ENCODE peak calls at places on chromosomes 16 and 17, in four cellular contexts. U is tibial nerve, R is K562, F is sigmoid colon. A is an unnamed sample. For H3K27me3, the result is how much of the 10 kb centered on the place peaks cover.

GRCh38 chr17:41483991-41484826 is 3.3 kb upstream of the KRT35 start:
- DNase-seq in U (no peak), R (peak), F (no peak), A (no peak)

GRCh38 chr17:45353047-45353446 is 36.2 kb upstream of the MAP3K14 start:
- DNase-seq in U (no peak), R (peak), F (peak), A (no peak)

GRCh38 chr17:44033841-44034408 is 19.2 kb upstream of the TMEM101 start:
- DNase-seq in U (no peak), R (no peak), F (no peak), A (no peak)

GRCh38 chr16:5895137-5895536 is 797.5 kb upstream of the EEF2KMT start:
- DNase-seq in U (no peak), R (no peak), F (no peak), A (no peak)

GRCh38 chr17:38617967-38618760 is 12.4 kb upstream of the SRCIN1 start:
- DNase-seq in U (no peak), R (no peak), F (no peak), A (no peak)

GRCh38 chr17:41645371-41646063 is 21.1 kb upstream of the KRT17 start:
- DNase-seq in U (no peak), R (peak), F (no peak), A (no peak)

GRCh38 chr16:28321700-28322411 is 29.5 kb downstream of the SBK1 start:
- DNase-seq in U (no peak), R (peak), F (no peak), A (no peak)

GRCh38 chr17:73148540-73149334 is 16.1 kb upstream of the SSTR2 start:
- DNase-seq in U (no peak), R (no peak), F (no peak), A (no peak)

GRCh38 chr17:82583720-82584234 is 64.2 kb downstream of the FOXK2 start:
- DNase-seq in U (no peak), R (no peak), F (no peak), A (no peak)

GRCh38 chr16:89764711-89765201 is 43.4 kb downstream of the ZNF276 start:
- DNase-seq in U (peak), R (no peak), F (no peak), A (no peak)

GRCh38 chr16:65429504-65430149 is 307.8 kb upstream of the CDH11 start:
- DNase-seq in U (no peak), R (no peak), F (no peak), A (no peak)

GRCh38 chr17:2928294-2928890 is 132.2 kb downstream of the RAP1GAP2 start:
- DNase-seq in U (no peak), R (no peak), F (no peak), A (no peak)

GRCh38 chr16:66070140-66070887 is 296.2 kb upstream of the CDH5 start:
- DNase-seq in U (peak), R (no peak), F (peak), A (peak)

GRCh38 chr17:62186841-62187240 is 121.8 kb upstream of the MED13 start:
- DNase-seq in U (no peak), R (no peak), F (no peak), A (no peak)

GRCh38 chr17:66414528-66415175 is 112.2 kb downstream of the PRKCA start:
- DNase-seq in U (no peak), R (no peak), F (no peak), A (no peak)

GRCh38 chr16:89378947-89379771 is 111.2 kb downstream of the ANKRD11 start:
- DNase-seq in U (no peak), R (no peak), F (peak), A (no peak)

GRCh38 chr17:50440172-50440837 is 14.3 kb downstream of the ACSF2 start:
- DNase-seq in U (no peak), R (no peak), F (no peak), A (no peak)

GRCh38 chr17:30939059-30939689 is 17.4 kb downstream of the ADAP2 start:
- DNase-seq in U (no peak), R (no peak), F (no peak), A (no peak)

GRCh38 chr17:83080641-83081560 is 1.5 kb downstream of the METRNL start:
- DNase-seq in U (no peak), R (peak), F (no peak), A (no peak)

GRCh38 chr16:87600246-87600645 is 2.1 kb upstream of the JPH3 start:
- DNase-seq in U (no peak), R (no peak), F (no peak), A (no peak)

GRCh38 chr16:87595712-87596111 is 6.6 kb upstream of the JPH3 start:
- DNase-seq in U (no peak), R (no peak), F (no peak), A (no peak)

GRCh38 chr16:87593710-87594258 is 8.5 kb upstream of the JPH3 start:
- DNase-seq in U (no peak), R (no peak), F (no peak), A (no peak)

GRCh38 chr16:87598431-87598830 is 3.9 kb upstream of the JPH3 start:
- DNase-seq in U (no peak), R (no peak), F (no peak), A (no peak)

DNA sequence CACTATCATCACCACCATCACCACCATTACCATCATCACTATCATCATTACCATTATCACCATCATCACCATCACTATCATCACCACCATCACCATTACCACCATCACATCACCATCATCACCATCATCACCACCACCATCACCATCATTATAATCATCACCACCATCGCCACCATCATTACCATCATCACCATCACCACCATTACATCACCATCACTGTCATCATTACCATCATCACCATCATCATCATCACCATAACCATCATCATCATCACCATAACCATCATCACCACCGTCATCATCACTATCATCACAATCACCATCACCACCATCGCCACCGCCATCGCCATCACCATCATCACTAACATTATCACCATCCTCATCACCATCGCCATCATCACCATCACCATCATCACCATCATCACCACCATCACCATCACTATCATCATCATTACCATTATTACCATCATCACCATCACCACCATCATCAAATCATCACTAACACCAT is 4.9 kb upstream of the JPH3 start:
- DNase-seq in U (no peak), R (no peak), F (no peak), A (no peak)
- H3K27me3 ChIP-seq in U (under half), R (under half), F (under half), A (under half)

GRCh38 chr16:80887062-80887461 is 82.7 kb upstream of the CDYL2 start:
- DNase-seq in U (no peak), R (no peak), F (no peak), A (no peak)

GRCh38 chr16:80883816-80884215 is 79.4 kb upstream of the CDYL2 start:
- DNase-seq in U (no peak), R (no peak), F (no peak), A (no peak)

GRCh38 chr16:80883159-80883642 is 78.8 kb upstream of the CDYL2 start:
- DNase-seq in U (no peak), R (no peak), F (no peak), A (no peak)
- TF ChIP-seq EP300 in U (no peak), R (no peak), F (no peak), A (no peak)

DNA sequence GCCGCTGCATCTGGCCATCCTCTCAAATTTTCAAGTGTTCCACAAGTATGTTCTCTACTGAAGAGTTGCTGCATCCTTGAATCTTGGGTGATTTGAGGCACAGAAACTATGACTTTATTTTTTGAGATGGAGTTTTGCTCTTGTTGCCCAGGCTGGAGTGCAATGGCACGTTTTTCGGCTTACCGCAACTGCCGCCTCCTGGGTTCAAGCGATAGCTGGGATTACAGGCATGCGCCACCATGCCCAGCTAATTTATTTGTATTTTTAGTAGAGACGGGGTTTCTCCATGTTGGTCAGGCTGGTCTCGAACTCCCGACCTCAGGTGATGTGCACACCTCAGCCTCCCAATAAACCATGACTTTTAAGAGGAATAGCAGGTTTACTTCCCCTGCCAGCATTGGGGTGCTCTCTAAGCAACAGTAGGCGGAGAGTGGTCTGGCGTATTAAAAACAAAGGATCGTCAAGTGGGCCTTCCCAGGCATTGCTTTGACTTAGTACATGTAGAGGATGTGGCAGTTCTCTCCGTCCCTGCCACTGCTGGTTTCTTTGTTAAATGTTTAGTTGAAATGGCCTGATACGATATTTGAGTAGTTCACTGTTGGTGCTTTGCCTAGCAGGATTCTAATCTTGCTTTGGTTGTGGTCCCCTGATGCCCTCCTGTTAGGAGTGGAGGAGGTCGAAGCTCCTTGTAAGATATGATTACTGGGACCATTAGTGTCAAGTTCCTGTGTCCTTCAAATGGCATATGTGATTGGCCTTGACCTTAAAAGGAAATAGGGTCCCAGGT is 9.5 kb downstream of the PYCARD start:
- DNase-seq in U (no peak), R (no peak), F (no peak), A (no peak)
- TF ChIP-seq POLR2A in U (no peak), R (peak), F (no peak), A (no peak)

DNA sequence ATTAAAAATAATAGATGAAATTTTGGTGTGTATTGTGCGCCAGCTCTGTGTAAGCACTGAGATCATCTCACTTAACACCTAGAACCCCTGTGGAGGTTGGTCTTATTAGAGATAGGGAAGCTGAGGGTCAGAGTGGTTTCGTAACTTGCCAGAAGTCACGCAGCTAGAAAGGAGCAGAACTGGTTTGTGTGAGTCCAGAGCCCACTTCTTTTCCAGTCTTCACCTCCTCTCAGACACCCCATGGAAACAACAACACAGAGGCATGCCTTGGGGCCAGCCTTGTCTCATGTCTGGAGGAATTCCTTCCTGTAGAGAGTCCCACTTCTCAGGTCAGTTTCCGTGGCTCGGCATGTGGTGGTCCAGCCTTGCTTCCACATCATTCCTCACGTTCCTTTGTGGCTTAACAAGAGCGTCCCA is 16.5 kb downstream of the YPEL2 start:
- DNase-seq in U (no peak), R (no peak), F (no peak), A (no peak)
- H3K27me3 ChIP-seq in U (under half), R (half or more), F (under half), A (under half)

GRCh38 chr17:60600490-60601431 is 768 bp downstream of the PPM1D start:
- DNase-seq in U (peak), R (peak), F (peak), A (peak)
- TF ChIP-seq EP300 in U (peak), R (no peak), F (no peak), A (no peak)

GRCh38 chr16:31476305-31477219 is 4.6 kb downstream of the TGFB1I1 start:
- DNase-seq in U (peak), R (peak), F (peak), A (no peak)

GRCh38 chr16:31478956-31479355 is 4.0 kb upstream of the SLC5A2 start:
- DNase-seq in U (no peak), R (no peak), F (no peak), A (no peak)

GRCh38 chr16:31479752-31480151 is 3.2 kb upstream of the SLC5A2 start:
- DNase-seq in U (no peak), R (no peak), F (no peak), A (no peak)

GRCh38 chr16:31475949-31476304 is 4.0 kb downstream of the TGFB1I1 start:
- DNase-seq in U (no peak), R (peak), F (no peak), A (no peak)

DNA sequence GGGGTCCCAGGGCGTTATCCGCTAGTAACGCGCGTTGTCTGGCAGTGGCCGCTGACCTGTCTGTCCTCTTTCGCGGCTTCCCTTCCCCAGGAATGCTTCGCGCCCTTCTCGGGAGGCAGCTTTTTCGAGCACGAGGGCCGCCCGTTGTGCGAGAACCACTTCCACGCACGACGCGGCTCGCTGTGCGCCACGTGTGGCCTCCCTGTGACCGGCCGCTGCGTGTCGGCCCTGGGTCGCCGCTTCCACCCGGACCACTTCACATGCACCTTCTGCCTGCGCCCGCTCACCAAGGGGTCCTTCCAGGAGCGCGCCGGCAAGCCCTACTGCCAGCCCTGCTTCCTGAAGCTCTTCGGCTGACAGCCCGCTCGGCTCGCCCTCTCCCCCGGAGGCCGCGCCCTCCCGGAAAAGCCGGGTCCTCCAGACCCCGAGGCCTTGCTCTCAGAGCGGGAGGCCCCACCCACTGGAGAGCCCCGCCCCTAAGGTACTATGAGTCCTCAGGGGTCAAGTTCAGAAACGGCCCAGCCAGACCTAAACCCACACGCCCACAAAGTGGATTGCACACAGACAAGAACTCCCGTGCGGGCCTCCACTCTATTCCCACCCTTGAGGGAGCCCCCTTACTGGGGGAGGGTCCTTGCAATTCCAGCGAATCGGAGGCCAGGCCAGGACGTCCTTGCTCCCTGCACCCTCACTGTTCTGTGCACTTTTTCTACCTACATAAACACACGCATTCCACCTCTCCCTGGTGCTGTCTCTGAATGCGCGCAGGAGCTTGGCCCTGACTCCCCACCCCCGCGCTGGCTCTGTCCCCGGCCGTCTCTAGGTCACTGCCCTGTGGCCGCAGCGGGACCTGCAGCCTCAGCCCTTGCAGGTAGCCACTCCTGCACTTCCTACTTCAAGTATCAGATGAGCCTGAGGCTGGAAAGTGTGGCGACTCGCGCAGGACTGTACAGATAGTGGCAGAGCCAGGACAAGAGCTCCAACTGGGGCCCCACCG is 5.4 kb upstream of the SLC5A2 start:
- DNase-seq in U (no peak), R (peak), F (no peak), A (no peak)
- TF ChIP-seq POLR2A in U (no peak), R (peak), F (no peak), A (no peak)

A was measured in ovary.